ENCODE peak calls at places on chromosomes 5 and 9, in eight cellular contexts. Q is NCI-H345; M is NCI-H526; L is posterior cingulate gyrus; S is A549; D is CD4-positive, CD25-positive, alpha-beta regulatory T cell; O is activated CD8-positive, alpha-beta T cell treated with anti-CD3 and anti-CD28 coated beads for 36 hours; C is LHCN-M2. V is an unnamed sample.

GRCh38 chr5:38598994-38599611 is 42.7 kb upstream of the LIFR start:
- DNase-seq in Q (no peak), M (no peak), L (no peak), S (peak), D (no peak), O (no peak), C (peak), V (no peak)

GRCh38 chr5:157630341-157630740 is 21.9 kb downstream of the SOX30 start:
- DNase-seq in Q (no peak), M (no peak), L (no peak), S (no peak), D (no peak), O (no peak), C (no peak), V (no peak)

GRCh38 chr9:131037336-131038255 is 28.6 kb downstream of the LAMC3 start:
- DNase-seq in Q (no peak), M (no peak), L (no peak), S (no peak), D (no peak), O (no peak), C (no peak), V (no peak)

GRCh38 chr5:64637837-64638443 is 52.4 kb upstream of the SHISAL2B start:
- DNase-seq in Q (no peak), M (no peak), L (no peak), S (peak), D (no peak), O (no peak), C (no peak), V (no peak)

GRCh38 chr5:153209016-153209415 is 281.5 kb upstream of the GRIA1 start:
- DNase-seq in Q (no peak), M (no peak), L (no peak), S (no peak), D (no peak), O (no peak), C (no peak), V (no peak)

GRCh38 chr5:684771-685216 is 8.4 kb downstream of the TPPP start:
- DNase-seq in Q (no peak), M (no peak), L (no peak), S (no peak), D (no peak), O (no peak), C (no peak), V (no peak)

GRCh38 chr9:114000063-114000454 is 78.0 kb downstream of the AMBP start:
- DNase-seq in Q (no peak), M (no peak), L (no peak), S (no peak), D (no peak), O (no peak), C (no peak), V (no peak)

GRCh38 chr9:89592201-89592815 is 12.5 kb upstream of the GADD45G start:
- DNase-seq in Q (no peak), M (no peak), L (no peak), S (no peak), D (no peak), O (no peak), C (no peak), V (no peak)

GRCh38 chr5:67451640-67452279 is 255.2 kb upstream of the CD180 start:
- DNase-seq in Q (no peak), M (no peak), L (no peak), S (no peak), D (no peak), O (no peak), C (no peak), V (no peak)

GRCh38 chr9:134585746-134586706 is 55.6 kb upstream of the COL5A1 start:
- DNase-seq in Q (no peak), M (no peak), L (no peak), S (peak), D (no peak), O (no peak), C (peak), V (no peak)

GRCh38 chr9:135216666-135217431 is 129.4 kb downstream of the OLFM1 start:
- DNase-seq in Q (peak), M (peak), L (peak), S (no peak), D (no peak), O (no peak), C (no peak), V (no peak)

V was measured in NCI-H2227 treated with DMSO at 0.1 percent for 48 hours.